ENCODE peak calls at places on chromosomes 12 and 14, in seven cellular contexts. S is CD8-positive, alpha-beta T cell; U is body of pancreas; X is right atrium auricular region; T is fibroblast of lung; F is ovary; H is cardiac muscle cell. R is an unnamed sample. For H3K4me1, the result is how much of the 10 kb centered on the place peaks cover.

GRCh38 chr12:94184995-94185711 is 36.8 kb downstream of the PLXNC1 start:
- DNase-seq in F (no peak), S (no peak), U (no peak), H (no peak), T (no peak), X (no peak), R (no peak)

GRCh38 chr12:7937867-7938506 is 2.0 kb upstream of the SLC2A3 start:
- DNase-seq in X (no peak), U (no peak), S (no peak), H (no peak), F (no peak), T (peak), R (no peak)

GRCh38 chr12:111227476-111228420 is 141.1 kb downstream of the PHETA1 start:
- DNase-seq in S (no peak), F (no peak), U (no peak), T (no peak), H (no peak), X (no peak), R (no peak)

GRCh38 chr12:58814036-58814435 is 106.3 kb downstream of the LRIG3 start:
- DNase-seq in S (no peak), U (no peak), H (peak), F (no peak), T (peak), X (no peak), R (no peak)

GRCh38 chr12:19652391-19652790 is 213.1 kb downstream of the AEBP2 start:
- DNase-seq in F (no peak), H (no peak), U (no peak), X (no peak), S (no peak), T (peak), R (no peak)

GRCh38 chr12:53223391-53224267 is 8.4 kb downstream of the RARG start:
- DNase-seq in U (no peak), S (no peak), F (peak), T (peak), X (no peak), H (no peak), R (no peak)

GRCh38 chr12:117421987-117422386 is 60.6 kb upstream of the NOS1 start:
- DNase-seq in T (no peak), S (no peak), F (no peak), U (no peak), X (no peak), H (no peak), R (no peak)

GRCh38 chr12:113093409-113094101 is 37.0 kb downstream of the DTX1 start:
- DNase-seq in S (no peak), U (no peak), F (no peak), T (no peak), X (no peak), H (no peak), R (no peak)

GRCh38 chr12:107670999-107671643 is 14.5 kb upstream of the PWP1 start:
- DNase-seq in S (peak), F (no peak), X (no peak), T (no peak), U (peak), H (peak), R (no peak)

GRCh38 chr12:46855760-46856159 is 30.0 kb upstream of the SLC38A4 start:
- DNase-seq in S (no peak), U (no peak), F (no peak), T (no peak), H (no peak), X (no peak), R (no peak)

GRCh38 chr12:3617565-3617964 is 126.6 kb downstream of the PRMT8 start:
- DNase-seq in S (no peak), X (no peak), T (no peak), U (no peak), H (no peak), F (no peak), R (no peak)

GRCh38 chr14:105420141-105420975 is 731 bp downstream of the MTA1 start:
- DNase-seq in X (no peak), S (no peak), H (no peak), U (no peak), F (no peak), T (no peak), R (no peak)

GRCh38 chr14:105419305-105420091 is at the start of gene MTA1:
- DNase-seq in U (no peak), H (peak), T (peak), F (peak), S (no peak), X (no peak), R (no peak)

GRCh38 chr14:105422695-105423487 is 3.3 kb downstream of the MTA1 start:
- DNase-seq in F (no peak), X (no peak), U (no peak), T (no peak), S (no peak), H (no peak), R (no peak)

GRCh38 chr14:105421723-105422615 is 2.3 kb downstream of the MTA1 start:
- DNase-seq in T (no peak), S (no peak), F (no peak), U (no peak), X (no peak), H (no peak), R (no peak)

DNA sequence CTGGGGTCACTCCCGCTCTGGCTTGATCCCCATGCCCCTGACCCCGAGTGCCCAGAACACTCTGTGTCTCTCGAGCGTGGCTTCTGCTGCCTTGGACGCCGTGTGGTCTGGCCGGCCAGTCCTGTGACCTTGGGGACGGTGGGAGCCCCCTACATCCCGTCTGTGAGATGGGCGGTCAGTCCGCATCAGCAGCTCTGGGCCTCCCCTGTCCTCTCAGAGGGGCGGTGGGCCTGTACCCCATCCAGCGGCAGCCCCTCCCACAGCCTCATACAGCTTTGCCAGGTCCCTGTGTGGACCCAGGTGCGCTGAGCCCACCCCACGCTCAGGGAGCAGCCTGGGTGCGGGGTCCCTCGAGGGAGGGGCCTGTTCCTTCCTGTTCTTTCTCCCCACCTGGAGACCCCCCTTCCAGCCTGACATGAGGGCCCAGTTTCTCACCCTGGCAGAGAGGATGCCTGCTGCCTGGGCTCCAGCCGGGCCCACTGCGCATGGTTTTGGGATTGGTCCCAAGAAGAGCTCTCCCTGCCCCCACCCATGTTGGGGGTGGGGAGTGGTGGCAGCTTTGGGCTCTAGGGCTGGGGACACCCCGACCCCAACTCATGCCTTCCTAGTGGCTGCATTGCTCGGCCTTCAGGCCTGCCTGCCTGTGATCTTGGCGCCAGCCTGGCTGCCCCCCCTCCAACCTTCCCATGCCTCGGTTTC is 1.5 kb downstream of the MTA1 start:
- DNase-seq in H (no peak), X (no peak), F (no peak), S (no peak), T (no peak), U (no peak), R (no peak)
- H3K4me3 ChIP-seq in H (peak), X (peak), F (peak), S (peak), T (peak), U (peak), R (peak)

DNA sequence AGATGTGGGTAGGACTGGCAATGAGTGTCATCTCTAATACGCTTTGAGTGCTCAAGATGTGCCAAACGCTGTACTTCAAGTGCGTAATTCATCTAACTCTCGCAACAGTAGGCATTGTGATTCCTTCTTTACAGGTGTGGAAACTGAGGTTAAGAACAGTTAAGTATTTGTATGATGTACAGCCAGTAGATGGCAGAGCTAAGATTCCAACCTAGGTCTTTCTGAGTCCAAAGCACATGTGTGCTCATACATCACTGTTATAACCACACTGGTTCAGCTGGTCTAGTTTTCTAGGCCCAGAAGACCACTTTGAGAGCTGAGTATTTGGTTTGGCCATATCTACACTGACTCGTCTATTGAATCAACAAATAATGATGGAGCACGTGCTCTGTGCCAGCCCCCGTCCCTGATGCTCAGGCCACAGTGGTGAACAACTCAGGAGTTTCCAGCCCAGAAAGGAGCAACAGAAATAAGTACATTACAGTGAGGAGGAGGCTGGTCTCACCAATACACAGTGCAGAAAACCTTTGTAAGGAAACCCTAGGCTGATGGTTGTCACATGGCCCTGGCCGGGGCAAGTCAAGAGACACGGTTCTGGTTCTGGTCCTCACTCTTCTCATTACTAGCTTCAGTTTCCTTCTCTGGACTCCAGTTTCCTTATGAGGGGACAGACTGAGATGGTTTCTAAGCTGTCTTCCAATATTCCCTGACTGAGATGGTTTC is 69.3 kb upstream of the SCN8A start:
- DNase-seq in T (peak), H (no peak), S (no peak), X (no peak), U (no peak), F (no peak), R (no peak)
- TF ChIP-seq CTCF in T (no peak), H (no peak), S (no peak), X (no peak), U (peak), F (no peak), R (no peak)

DNA sequence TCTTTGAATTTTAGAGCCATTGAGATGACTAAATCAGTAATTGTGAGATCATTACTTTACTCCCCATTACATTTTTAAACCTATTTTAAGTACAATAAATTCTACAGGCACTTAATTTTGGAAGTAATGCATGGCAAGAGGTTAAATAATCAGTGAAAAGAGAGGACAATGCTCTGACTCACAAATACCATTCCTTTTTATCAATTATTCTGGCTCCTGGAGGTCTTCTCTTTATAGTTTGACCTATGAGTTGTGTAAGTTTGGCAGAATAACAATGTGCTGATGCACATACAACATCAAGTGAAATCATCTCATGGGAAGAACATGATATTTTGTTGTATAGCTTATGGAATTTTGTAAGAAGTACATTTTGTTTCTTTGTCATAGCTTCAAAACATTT is 166.7 kb downstream of the TMTC3 start:
- DNase-seq in U (no peak), T (peak), H (no peak), X (no peak), F (no peak), S (no peak), R (no peak)
- H3K4me1 ChIP-seq in U (under half), T (under half), H (under half), X (under half), F (under half), S (under half), R (under half)

GRCh38 chr12:5648692-5649338 is 216.9 kb downstream of the NTF3 start:
- DNase-seq in S (no peak), F (no peak), X (peak), T (peak), H (peak), U (no peak), R (no peak)
- H3K4me3 ChIP-seq in S (no peak), F (no peak), X (no peak), T (no peak), H (no peak), U (no peak), R (no peak)

GRCh38 chr14:63039800-63040380 is 5.4 kb downstream of the KCNH5 start:
- DNase-seq in U (no peak), H (peak), T (peak), X (no peak), F (no peak), S (no peak), R (no peak)
- TF ChIP-seq CTCF in U (peak), H (peak), T (peak), X (peak), F (no peak), S (no peak), R (no peak)

DNA sequence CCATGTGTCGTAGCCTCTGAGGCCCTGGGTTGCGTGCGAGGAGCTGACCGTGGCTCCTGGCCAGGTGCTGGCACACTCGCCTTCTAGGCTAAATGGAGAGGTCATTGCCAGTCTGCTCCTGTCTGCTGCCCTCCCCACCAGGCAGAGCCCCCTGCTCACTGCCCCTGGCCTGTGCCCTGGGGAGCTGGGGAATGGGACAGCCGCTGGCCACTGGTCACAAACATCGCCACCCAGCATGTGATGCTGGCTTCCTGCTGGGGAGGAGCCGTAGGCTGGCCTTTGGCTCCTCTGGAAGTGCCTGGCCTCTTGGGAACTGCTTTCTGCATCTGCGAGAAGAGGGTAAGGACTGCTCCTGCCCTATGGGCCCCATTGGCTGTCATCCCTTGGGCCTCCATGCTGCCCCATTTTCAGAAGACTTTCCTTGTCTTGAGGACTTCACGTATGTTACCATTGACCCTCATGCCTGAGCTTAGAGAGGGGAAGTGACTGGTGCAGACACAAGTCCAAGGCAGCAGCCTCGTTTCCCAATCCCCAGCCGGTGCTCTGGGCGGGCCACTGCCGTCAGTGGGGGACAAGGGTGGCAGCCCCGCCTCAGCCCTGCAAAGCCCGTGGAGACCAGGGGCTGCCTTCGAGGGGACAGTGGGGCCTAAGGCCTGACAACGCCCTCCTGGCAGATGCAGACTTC is 2.0 kb upstream of the TNFAIP2 start:
- DNase-seq in S (no peak), H (no peak), T (no peak), U (no peak), X (peak), F (peak), R (peak)
- H3K4me1 ChIP-seq in S (under half), H (under half), T (under half), U (half or more), X (half or more), F (under half), R (under half)

GRCh38 chr12:55827806-55828205 is 1.6 kb downstream of the DNAJC14 start:
- DNase-seq in F (no peak), H (no peak), U (no peak), S (no peak), X (no peak), T (no peak), R (no peak)
- H3K4me3 ChIP-seq in F (no peak), H (no peak), U (no peak), S (peak), X (no peak), T (no peak), R (no peak)

GRCh38 chr12:104669057-104669770 is 212.5 kb downstream of the CHST11 start:
- DNase-seq in U (peak), H (peak), X (peak), S (no peak), T (no peak), F (peak), R (peak)
- TF ChIP-seq CTCF in U (peak), H (peak), X (peak), S (no peak), T (peak), F (no peak), R (no peak)